ENCODE peak calls at places on chromosomes 11 and 22, in five cellular contexts. One of them, this sample, is unnamed.

GRCh38 chr11:75155570-75156422 is 4.9 kb downstream of the SLCO2B1 start:
- DNase-seq in A549: peak; percentile 49
- DNase-seq in PC-3: no peak
- DNase-seq in cardiac muscle cell: peak; percentile 32
- DNase-seq in effector memory CD4-positive, alpha-beta T cell: no peak
- DNase-seq in this sample: peak; percentile 42

GRCh38 chr11:127035812-127036211 is 35.2 kb upstream of the KIRREL3 start:
- DNase-seq in A549: no peak
- DNase-seq in PC-3: no peak
- DNase-seq in cardiac muscle cell: no peak
- DNase-seq in effector memory CD4-positive, alpha-beta T cell: no peak
- DNase-seq in this sample: no peak

GRCh38 chr11:76709259-76709658 is 38.7 kb upstream of the LRRC32 start:
- DNase-seq in A549: no peak
- DNase-seq in PC-3: no peak
- DNase-seq in cardiac muscle cell: no peak
- DNase-seq in effector memory CD4-positive, alpha-beta T cell: no peak
- DNase-seq in this sample: no peak

GRCh38 chr11:110337570-110338193 is 41.3 kb upstream of the RDX start:
- DNase-seq in A549: no peak
- DNase-seq in PC-3: peak; percentile 87
- DNase-seq in cardiac muscle cell: peak; percentile 39
- DNase-seq in effector memory CD4-positive, alpha-beta T cell: no peak
- DNase-seq in this sample: peak; percentile 42

GRCh38 chr11:117866526-117866925 is 9.9 kb downstream of the FXYD6 start:
- DNase-seq in A549: no peak
- DNase-seq in PC-3: no peak
- DNase-seq in cardiac muscle cell: no peak
- DNase-seq in effector memory CD4-positive, alpha-beta T cell: no peak
- DNase-seq in this sample: no peak

GRCh38 chr11:35980646-35981402 is 37.0 kb downstream of the LDLRAD3 start:
- DNase-seq in A549: no peak
- DNase-seq in PC-3: no peak
- DNase-seq in cardiac muscle cell: peak; percentile 58
- DNase-seq in effector memory CD4-positive, alpha-beta T cell: no peak
- DNase-seq in this sample: no peak

GRCh38 chr11:117458275-117459120 is 130.8 kb downstream of the CEP164 start:
- DNase-seq in A549: no peak
- DNase-seq in PC-3: no peak
- DNase-seq in cardiac muscle cell: no peak
- DNase-seq in effector memory CD4-positive, alpha-beta T cell: no peak
- DNase-seq in this sample: no peak

GRCh38 chr11:134734894-134735293 is 322.9 kb upstream of the B3GAT1 start:
- DNase-seq in A549: no peak
- DNase-seq in PC-3: no peak
- DNase-seq in cardiac muscle cell: no peak
- DNase-seq in effector memory CD4-positive, alpha-beta T cell: no peak
- DNase-seq in this sample: no peak

GRCh38 chr11:122363306-122363705 is 247.3 kb upstream of the BLID start:
- DNase-seq in A549: no peak
- DNase-seq in PC-3: no peak
- DNase-seq in cardiac muscle cell: no peak
- DNase-seq in effector memory CD4-positive, alpha-beta T cell: no peak
- DNase-seq in this sample: no peak

GRCh38 chr11:37402663-37403062 is 804.6 kb upstream of the RAG2 start:
- DNase-seq in A549: no peak
- DNase-seq in PC-3: peak; percentile 81
- DNase-seq in cardiac muscle cell: no peak
- DNase-seq in effector memory CD4-positive, alpha-beta T cell: no peak
- DNase-seq in this sample: no peak

GRCh38 chr22:42291287-42291686 is 20.8 kb upstream of the TCF20 start:
- DNase-seq in A549: no peak
- DNase-seq in PC-3: no peak
- DNase-seq in cardiac muscle cell: no peak
- DNase-seq in effector memory CD4-positive, alpha-beta T cell: no peak
- DNase-seq in this sample: no peak

GRCh38 chr11:46347637-46348311 is 511 bp downstream of the DGKZ start:
- DNase-seq in A549: no peak
- DNase-seq in PC-3: no peak
- DNase-seq in cardiac muscle cell: no peak
- DNase-seq in effector memory CD4-positive, alpha-beta T cell: no peak
- DNase-seq in this sample: no peak

GRCh38 chr11:123405123-123405592 is 24.9 kb upstream of the GRAMD1B start:
- DNase-seq in A549: no peak
- DNase-seq in PC-3: no peak
- DNase-seq in cardiac muscle cell: peak; percentile 32
- DNase-seq in effector memory CD4-positive, alpha-beta T cell: no peak
- DNase-seq in this sample: no peak

GRCh38 chr11:128210148-128210940 is 377.0 kb downstream of the ETS1 start:
- DNase-seq in A549: peak; percentile 97
- DNase-seq in PC-3: peak; percentile 100
- DNase-seq in cardiac muscle cell: peak; percentile 96
- DNase-seq in effector memory CD4-positive, alpha-beta T cell: no peak
- DNase-seq in this sample: peak; percentile 79

GRCh38 chr11:65537296-65537597 is 12.4 kb downstream of the SCYL1 start:
- DNase-seq in A549: no peak
- DNase-seq in PC-3: no peak
- DNase-seq in cardiac muscle cell: no peak
- DNase-seq in effector memory CD4-positive, alpha-beta T cell: no peak
- DNase-seq in this sample: no peak

GRCh38 chr11:363948-364761 is 5.1 kb upstream of the B4GALNT4 start:
- DNase-seq in A549: peak; percentile 64
- DNase-seq in PC-3: peak; percentile 85
- DNase-seq in cardiac muscle cell: no peak
- DNase-seq in effector memory CD4-positive, alpha-beta T cell: peak; percentile 42
- DNase-seq in this sample: peak; percentile 51

GRCh38 chr11:121367434-121367833 is 74.9 kb downstream of the SC5D start:
- DNase-seq in A549: no peak
- DNase-seq in PC-3: no peak
- DNase-seq in cardiac muscle cell: peak; percentile 36
- DNase-seq in effector memory CD4-positive, alpha-beta T cell: no peak
- DNase-seq in this sample: no peak

GRCh38 chr22:22979954-22980353 is 90.4 kb upstream of the GNAZ start:
- DNase-seq in A549: no peak
- DNase-seq in PC-3: no peak
- DNase-seq in cardiac muscle cell: no peak
- DNase-seq in effector memory CD4-positive, alpha-beta T cell: no peak
- DNase-seq in this sample: no peak

GRCh38 chr22:22983816-22984215 is 86.5 kb upstream of the GNAZ start:
- DNase-seq in A549: no peak
- DNase-seq in PC-3: no peak
- DNase-seq in cardiac muscle cell: no peak
- DNase-seq in effector memory CD4-positive, alpha-beta T cell: no peak
- DNase-seq in this sample: no peak

GRCh38 chr22:22983123-22983522 is 87.2 kb upstream of the GNAZ start:
- DNase-seq in A549: no peak
- DNase-seq in PC-3: no peak
- DNase-seq in cardiac muscle cell: no peak
- DNase-seq in effector memory CD4-positive, alpha-beta T cell: no peak
- DNase-seq in this sample: no peak

GRCh38 chr22:22982616-22983015 is 87.7 kb upstream of the GNAZ start:
- DNase-seq in A549: no peak
- DNase-seq in PC-3: no peak
- DNase-seq in cardiac muscle cell: no peak
- DNase-seq in effector memory CD4-positive, alpha-beta T cell: no peak
- DNase-seq in this sample: no peak

GRCh38 chr22:22981670-22982571 is 88.4 kb upstream of the GNAZ start:
- DNase-seq in A549: no peak
- DNase-seq in PC-3: no peak
- DNase-seq in cardiac muscle cell: no peak
- DNase-seq in effector memory CD4-positive, alpha-beta T cell: no peak
- DNase-seq in this sample: no peak
- H3K9me3 ChIP-seq in A549: peaks cover 16% of the 10 kb centered on the region
- H3K9me3 ChIP-seq in PC-3: peaks cover 4% of the 10 kb centered on the region
- H3K9me3 ChIP-seq in cardiac muscle cell: no peaks in the 10 kb centered on the region
- H3K9me3 ChIP-seq in effector memory CD4-positive, alpha-beta T cell: no peaks in the 10 kb centered on the region
- H3K9me3 ChIP-seq in this sample: peaks cover 2% of the 10 kb centered on the region

DNA sequence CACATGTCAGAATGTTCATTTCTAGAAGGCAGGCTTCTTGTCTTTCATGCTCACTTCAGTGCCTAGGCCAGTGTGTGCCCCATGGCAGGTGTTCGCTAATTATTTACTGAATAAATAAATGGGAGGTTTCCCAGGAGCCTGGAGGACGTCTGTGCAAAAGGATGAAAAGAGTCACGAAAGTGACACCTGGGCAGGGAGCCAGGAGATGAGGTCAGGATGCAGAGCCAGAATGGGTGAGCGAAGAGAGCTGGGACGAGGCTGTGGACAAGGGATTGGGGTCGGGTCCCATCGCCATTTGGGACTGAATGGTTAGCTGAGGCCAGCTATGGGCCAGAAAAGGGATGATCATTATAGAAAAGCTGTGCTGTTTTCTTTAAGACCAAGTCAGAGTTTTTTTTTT is 560.4 kb downstream of the TBC1D22A start:
- DNase-seq in A549: no peak
- DNase-seq in PC-3: peak; percentile 46
- DNase-seq in cardiac muscle cell: no peak
- DNase-seq in effector memory CD4-positive, alpha-beta T cell: no peak
- DNase-seq in this sample: no peak
- H3K9me3 ChIP-seq in A549: peaks cover 20% of the 10 kb centered on the region
- H3K9me3 ChIP-seq in PC-3: no peaks in the 10 kb centered on the region
- H3K9me3 ChIP-seq in cardiac muscle cell: no peaks in the 10 kb centered on the region
- H3K9me3 ChIP-seq in effector memory CD4-positive, alpha-beta T cell: no peaks in the 10 kb centered on the region
- H3K9me3 ChIP-seq in this sample: no peaks in the 10 kb centered on the region

GRCh38 chr11:79486239-79486984 is 45.6 kb upstream of the TENM4 start:
- DNase-seq in A549: no peak
- DNase-seq in PC-3: no peak
- DNase-seq in cardiac muscle cell: no peak
- DNase-seq in effector memory CD4-positive, alpha-beta T cell: no peak
- DNase-seq in this sample: no peak
- H3K9me3 ChIP-seq in A549: no peaks in the 10 kb centered on the region
- H3K9me3 ChIP-seq in PC-3: no peaks in the 10 kb centered on the region
- H3K9me3 ChIP-seq in cardiac muscle cell: no peaks in the 10 kb centered on the region
- H3K9me3 ChIP-seq in effector memory CD4-positive, alpha-beta T cell: no peaks in the 10 kb centered on the region
- H3K9me3 ChIP-seq in this sample: no peaks in the 10 kb centered on the region

DNA sequence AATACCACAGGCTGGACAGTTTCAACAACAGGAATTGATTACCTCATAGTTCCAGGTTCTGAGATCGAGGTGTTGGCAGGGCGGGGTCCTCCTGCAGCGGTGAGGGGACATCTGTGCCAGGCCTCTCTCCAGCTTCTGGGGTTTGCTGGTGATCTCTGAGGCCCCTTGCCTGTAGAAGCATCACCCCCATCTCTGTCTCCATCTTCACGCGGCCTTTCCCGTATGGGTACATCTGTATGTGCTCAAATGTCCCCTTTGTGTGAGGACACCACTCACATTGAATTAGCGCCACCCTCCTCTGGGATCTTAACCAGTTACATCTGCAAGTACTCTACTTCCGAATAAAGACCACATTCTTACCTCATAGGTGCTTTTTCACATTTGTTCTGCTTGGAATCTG is 1029.9 kb downstream of the BRD1 start:
- DNase-seq in A549: no peak
- DNase-seq in PC-3: no peak
- DNase-seq in cardiac muscle cell: no peak
- DNase-seq in effector memory CD4-positive, alpha-beta T cell: no peak
- DNase-seq in this sample: no peak
- H3K9me3 ChIP-seq in A549: no peaks in the 10 kb centered on the region
- H3K9me3 ChIP-seq in PC-3: no peaks in the 10 kb centered on the region
- H3K9me3 ChIP-seq in cardiac muscle cell: no peaks in the 10 kb centered on the region
- H3K9me3 ChIP-seq in effector memory CD4-positive, alpha-beta T cell: no peaks in the 10 kb centered on the region
- H3K9me3 ChIP-seq in this sample: peaks cover 8% of the 10 kb centered on the region

GRCh38 chr22:47574551-47574950 is 812.1 kb downstream of the TBC1D22A start:
- DNase-seq in A549: no peak
- DNase-seq in PC-3: no peak
- DNase-seq in cardiac muscle cell: no peak
- DNase-seq in effector memory CD4-positive, alpha-beta T cell: no peak
- DNase-seq in this sample: no peak
- H3K9me3 ChIP-seq in A549: no peaks in the 10 kb centered on the region
- H3K9me3 ChIP-seq in PC-3: no peaks in the 10 kb centered on the region
- H3K9me3 ChIP-seq in cardiac muscle cell: no peaks in the 10 kb centered on the region
- H3K9me3 ChIP-seq in effector memory CD4-positive, alpha-beta T cell: no peaks in the 10 kb centered on the region
- H3K9me3 ChIP-seq in this sample: no peaks in the 10 kb centered on the region

GRCh38 chr22:47369431-47370015 is 607.1 kb downstream of the TBC1D22A start:
- DNase-seq in A549: no peak
- DNase-seq in PC-3: no peak
- DNase-seq in cardiac muscle cell: no peak
- DNase-seq in effector memory CD4-positive, alpha-beta T cell: no peak
- DNase-seq in this sample: no peak

GRCh38 chr22:47367993-47368945 is 605.8 kb downstream of the TBC1D22A start:
- DNase-seq in A549: no peak
- DNase-seq in PC-3: no peak
- DNase-seq in cardiac muscle cell: no peak
- DNase-seq in effector memory CD4-positive, alpha-beta T cell: no peak
- DNase-seq in this sample: peak; percentile 16

GRCh38 chr22:47369020-47369419 is 606.6 kb downstream of the TBC1D22A start:
- DNase-seq in A549: no peak
- DNase-seq in PC-3: no peak
- DNase-seq in cardiac muscle cell: no peak
- DNase-seq in effector memory CD4-positive, alpha-beta T cell: no peak
- DNase-seq in this sample: peak; percentile 32

GRCh38 chr22:47366026-47366767 is 603.7 kb downstream of the TBC1D22A start:
- DNase-seq in A549: no peak
- DNase-seq in PC-3: no peak
- DNase-seq in cardiac muscle cell: no peak
- DNase-seq in effector memory CD4-positive, alpha-beta T cell: no peak
- DNase-seq in this sample: no peak

DNA sequence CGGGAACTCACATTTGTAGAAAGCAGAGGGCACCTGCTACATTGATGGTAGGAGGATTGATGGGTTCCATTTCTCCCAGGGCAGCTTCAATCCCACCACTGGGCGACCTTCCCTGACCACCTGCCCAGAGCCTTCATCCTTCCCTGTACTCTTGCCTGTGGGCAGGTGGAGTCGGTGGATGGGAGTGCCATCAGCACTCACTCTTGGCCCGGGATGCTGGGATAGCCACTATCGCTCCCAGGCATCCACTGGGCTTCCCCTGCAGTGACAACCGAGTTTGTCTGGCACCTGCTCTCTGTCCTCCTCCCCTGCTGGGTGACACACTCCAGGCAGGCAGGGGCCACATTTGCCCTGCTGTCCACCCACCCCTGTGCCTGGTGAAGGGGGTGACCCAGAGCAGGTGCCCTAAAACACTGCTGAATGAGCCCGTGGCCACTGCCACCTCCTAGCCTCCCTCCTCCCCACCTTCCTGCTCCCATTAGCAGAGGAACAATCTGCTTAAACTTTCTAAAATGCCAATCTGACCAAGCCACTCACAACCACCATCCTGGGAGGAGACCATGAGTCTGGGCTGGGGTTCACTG is 604.7 kb downstream of the TBC1D22A start:
- DNase-seq in A549: no peak
- DNase-seq in PC-3: no peak
- DNase-seq in cardiac muscle cell: no peak
- DNase-seq in effector memory CD4-positive, alpha-beta T cell: no peak
- DNase-seq in this sample: peak; percentile 28
- H3K9me3 ChIP-seq in A549: no peaks in the 10 kb centered on the region
- H3K9me3 ChIP-seq in PC-3: no peaks in the 10 kb centered on the region
- H3K9me3 ChIP-seq in cardiac muscle cell: peaks cover 2% of the 10 kb centered on the region
- H3K9me3 ChIP-seq in effector memory CD4-positive, alpha-beta T cell: no peaks in the 10 kb centered on the region
- H3K9me3 ChIP-seq in this sample: no peaks in the 10 kb centered on the region